ENCODE peak calls at places on chromosome 1, in nine cellular contexts. A, G, I, P, U, S, E, H and W are unnamed samples.
A peak's percentile ranks its signal among the peaks of the same experiment; 100 is the strongest.

GRCh38 chr1:53593758-53594380 is 134.7 kb downstream of the DMRTB1 start:
- DNase-seq in A (no peak), G (peak; percentile 87), I (no peak), P (no peak), U (no peak), S (no peak), E (no peak), H (peak; percentile 63), W (no peak)

GRCh38 chr1:112395261-112395831 is 668 bp upstream of the CTTNBP2NL start:
- DNase-seq in A (no peak), G (peak; percentile 71), I (peak; percentile 34), P (no peak), U (no peak), S (no peak), E (no peak), H (no peak), W (no peak)

GRCh38 chr1:92992066-92992465 is 30.8 kb upstream of the DIPK1A start:
- DNase-seq in A (no peak), G (no peak), I (peak; percentile 47), P (no peak), U (no peak), S (no peak), E (no peak), H (no peak), W (no peak)

GRCh38 chr1:247440001-247440620 is 17.8 kb downstream of the OR2B11 start:
- DNase-seq in A (no peak), G (no peak), I (no peak), P (no peak), U (no peak), S (no peak), E (no peak), H (no peak), W (no peak)

GRCh38 chr1:240611619-240612490 is at the start of gene GREM2:
- DNase-seq in A (no peak), G (peak; percentile 85), I (peak; percentile 89), P (peak; percentile 87), U (peak; percentile 17), S (peak; percentile 83), E (no peak), H (no peak), W (no peak)

GRCh38 chr1:243558556-243558955 is 291.5 kb downstream of the AKT3 start:
- DNase-seq in A (no peak), G (no peak), I (no peak), P (no peak), U (no peak), S (no peak), E (no peak), H (no peak), W (no peak)

GRCh38 chr1:7490576-7490975 is 280.5 kb upstream of the VAMP3 start:
- DNase-seq in A (no peak), G (no peak), I (no peak), P (no peak), U (no peak), S (no peak), E (no peak), H (no peak), W (no peak)

GRCh38 chr1:203512830-203513578 is 19.1 kb downstream of the OPTC start:
- DNase-seq in A (no peak), G (no peak), I (peak; percentile 94), P (peak; percentile 79), U (no peak), S (peak; percentile 93), E (peak; percentile 77), H (peak; percentile 78), W (no peak)

GRCh38 chr1:74673351-74674111 is at the start of gene ERICH3:
- DNase-seq in A (no peak), G (peak; percentile 27), I (peak; percentile 15), P (no peak), U (no peak), S (no peak), E (no peak), H (no peak), W (no peak)

GRCh38 chr1:240888039-240888786 is 276.3 kb upstream of the GREM2 start:
- DNase-seq in A (no peak), G (peak; percentile 65), I (no peak), P (no peak), U (no peak), S (no peak), E (no peak), H (no peak), W (no peak)

GRCh38 chr1:26391450-26391849 is 18.9 kb upstream of the ZNF683 start:
- DNase-seq in A (no peak), G (peak; percentile 67), I (peak; percentile 75), P (peak; percentile 26), U (peak; percentile 41), S (no peak), E (no peak), H (no peak), W (no peak)

GRCh38 chr1:64041366-64042131 is 161.9 kb upstream of the UBE2U start:
- DNase-seq in A (no peak), G (no peak), I (no peak), P (no peak), U (no peak), S (no peak), E (no peak), H (no peak), W (no peak)

GRCh38 chr1:202274611-202275010 is 67.1 kb downstream of the UBE2T start:
- DNase-seq in A (no peak), G (no peak), I (peak; percentile 32), P (no peak), U (peak; percentile 25), S (no peak), E (peak; percentile 49), H (peak; percentile 41), W (no peak)

GRCh38 chr1:226940029-226940805 is at the start of gene COQ8A:
- DNase-seq in A (peak; percentile 98), G (peak; percentile 100), I (peak; percentile 99), P (peak; percentile 99), U (peak; percentile 98), S (peak; percentile 97), E (peak; percentile 100), H (peak; percentile 100), W (peak; percentile 96)

GRCh38 chr1:7485086-7485780 is 285.9 kb upstream of the VAMP3 start:
- DNase-seq in A (no peak), G (no peak), I (peak; percentile 13), P (no peak), U (no peak), S (no peak), E (no peak), H (no peak), W (no peak)

GRCh38 chr1:31815752-31816484 is at the start of gene SPOCD1:
- DNase-seq in A (peak; percentile 33), G (peak; percentile 91), I (peak; percentile 76), P (no peak), U (peak; percentile 81), S (no peak), E (peak; percentile 76), H (peak; percentile 83), W (peak; percentile 23)

GRCh38 chr1:184429342-184429741 is 42.5 kb downstream of the C1orf21 start:
- DNase-seq in A (no peak), G (no peak), I (no peak), P (no peak), U (no peak), S (no peak), E (no peak), H (no peak), W (no peak)

GRCh38 chr1:114215426-114215825 is 61.8 kb upstream of the SYT6 start:
- DNase-seq in A (no peak), G (no peak), I (peak; percentile 29), P (no peak), U (no peak), S (no peak), E (no peak), H (no peak), W (no peak)

GRCh38 chr1:114216431-114217173 is 62.9 kb upstream of the SYT6 start:
- DNase-seq in A (no peak), G (no peak), I (no peak), P (no peak), U (no peak), S (no peak), E (no peak), H (no peak), W (no peak)

GRCh38 chr1:114219247-114219872 is 65.7 kb upstream of the SYT6 start:
- DNase-seq in A (no peak), G (peak; percentile 53), I (peak; percentile 35), P (no peak), U (no peak), S (no peak), E (no peak), H (no peak), W (no peak)

GRCh38 chr1:114222920-114223319 is 69.3 kb upstream of the SYT6 start:
- DNase-seq in A (no peak), G (no peak), I (no peak), P (no peak), U (no peak), S (no peak), E (no peak), H (no peak), W (no peak)

GRCh38 chr1:114218397-114219237 is 64.9 kb upstream of the SYT6 start:
- DNase-seq in A (no peak), G (no peak), I (peak; percentile 20), P (no peak), U (no peak), S (no peak), E (no peak), H (no peak), W (no peak)
- H3K4me3 ChIP-seq in A (no peak overlapping the region), G (no peak overlapping the region), I (no peak overlapping the region), P (no peak overlapping the region), U (no peak overlapping the region), S (no peak overlapping the region), E (peak overlapping the region; percentile 20), H (peak overlapping the region; percentile 24), W (no peak overlapping the region)

GRCh38 chr1:143735764-143736461 is 235.9 kb downstream of the FAM72C start:
- DNase-seq in A (no peak), G (no peak), I (no peak), P (no peak), U (no peak), S (no peak), E (no peak), H (no peak), W (no peak)

DNA sequence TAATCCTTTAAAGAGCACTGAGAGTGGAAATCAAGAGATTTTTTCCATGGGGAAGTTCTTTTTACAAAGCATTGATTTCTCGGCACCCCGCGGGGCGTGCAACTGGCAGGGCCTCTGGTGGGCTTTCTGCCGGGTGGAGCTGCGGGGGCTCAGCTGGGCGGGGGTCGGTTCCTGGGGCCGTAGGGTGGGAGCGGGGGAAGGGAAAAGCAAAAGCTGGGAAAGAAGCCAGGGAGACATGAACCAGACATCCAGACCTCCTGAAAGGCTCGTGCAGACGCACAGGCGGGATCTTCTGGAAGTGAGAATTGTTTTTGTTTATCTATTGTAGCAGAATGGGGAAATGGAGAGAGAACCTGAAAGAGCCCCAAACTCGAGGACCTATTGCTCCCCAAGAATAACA is 235.2 kb downstream of the FAM72C start:
- DNase-seq in A (no peak), G (no peak), I (no peak), P (no peak), U (no peak), S (no peak), E (no peak), H (no peak), W (no peak)
- H3K4me3 ChIP-seq in A (no peak overlapping the region), G (no peak overlapping the region), I (no peak overlapping the region), P (no peak overlapping the region), U (no peak overlapping the region), S (no peak overlapping the region), E (no peak overlapping the region), H (peak overlapping the region; percentile 14), W (no peak overlapping the region)

GRCh38 chr1:239212841-239213240 is 173.5 kb upstream of the CHRM3 start:
- DNase-seq in A (no peak), G (no peak), I (no peak), P (no peak), U (no peak), S (no peak), E (no peak), H (no peak), W (no peak)
- H3K4me3 ChIP-seq in A (no peak overlapping the region), G (no peak overlapping the region), I (no peak overlapping the region), P (no peak overlapping the region), U (no peak overlapping the region), S (no peak overlapping the region), E (no peak overlapping the region), H (no peak overlapping the region), W (no peak overlapping the region)

GRCh38 chr1:50183734-50184133 is 75.0 kb downstream of the ELAVL4 start:
- DNase-seq in A (no peak), G (no peak), I (no peak), P (no peak), U (no peak), S (no peak), E (no peak), H (no peak), W (no peak)
- H3K4me3 ChIP-seq in A (no peak overlapping the region), G (no peak overlapping the region), I (no peak overlapping the region), P (no peak overlapping the region), U (no peak overlapping the region), S (no peak overlapping the region), E (no peak overlapping the region), H (no peak overlapping the region), W (no peak overlapping the region)